ENCODE peak calls at places on chromosomes 1 and 21, in five cellular contexts. Q is cardiac muscle cell, V is IMR-90, C is lung, G is left ventricle myocardium inferior. O is an unnamed sample. For H3K4me1, the result is how much of the 10 kb centered on the place peaks cover.

GRCh38 chr1:46131093-46131492 is 1.3 kb downstream of the PIK3R3 start:
- DNase-seq in Q (no peak), V (peak), C (no peak), G (no peak), O (no peak)

GRCh38 chr1:59568158-59568935 is 246.4 kb upstream of the HOOK1 start:
- DNase-seq in V (peak), C (no peak), Q (peak), G (no peak), O (no peak)

GRCh38 chr1:22364326-22364650 is 87.4 kb upstream of the ZBTB40 start:
- DNase-seq in Q (no peak), C (no peak), G (no peak), V (no peak), O (no peak)

GRCh38 chr1:184419734-184420161 is 32.9 kb downstream of the C1orf21 start:
- DNase-seq in Q (peak), V (peak), G (no peak), C (no peak), O (no peak)

GRCh38 chr1:8096105-8097011 is 70.2 kb upstream of the ERRFI1 start:
- DNase-seq in C (no peak), V (peak), G (no peak), Q (peak), O (no peak)

GRCh38 chr21:29342394-29342957 is 43.8 kb downstream of the BACH1 start:
- DNase-seq in V (peak), Q (peak), C (no peak), G (peak), O (peak)

GRCh38 chr1:107926436-107927080 is 38.4 kb downstream of the VAV3 start:
- DNase-seq in G (no peak), C (no peak), V (no peak), Q (peak), O (no peak)

GRCh38 chr1:75643460-75643859 is 32.5 kb upstream of the SLC44A5 start:
- DNase-seq in C (no peak), V (no peak), Q (peak), G (no peak), O (no peak)

GRCh38 chr21:45331521-45332257 is 44.0 kb upstream of the POFUT2 start:
- DNase-seq in V (no peak), C (no peak), G (peak), Q (no peak), O (peak)

GRCh38 chr1:73100216-73100615 is 817.9 kb upstream of the NEGR1 start:
- DNase-seq in V (no peak), C (no peak), Q (no peak), G (no peak), O (no peak)

GRCh38 chr1:86416343-86416742 is 7.6 kb upstream of the CLCA2 start:
- DNase-seq in G (no peak), Q (no peak), C (no peak), V (no peak), O (no peak)

GRCh38 chr1:203287896-203288295 is 17.4 kb upstream of the BTG2 start:
- DNase-seq in V (no peak), G (no peak), C (no peak), Q (no peak), O (no peak)
- H3K4me3 ChIP-seq in V (no peak), G (no peak), C (no peak), Q (no peak), O (no peak)

DNA sequence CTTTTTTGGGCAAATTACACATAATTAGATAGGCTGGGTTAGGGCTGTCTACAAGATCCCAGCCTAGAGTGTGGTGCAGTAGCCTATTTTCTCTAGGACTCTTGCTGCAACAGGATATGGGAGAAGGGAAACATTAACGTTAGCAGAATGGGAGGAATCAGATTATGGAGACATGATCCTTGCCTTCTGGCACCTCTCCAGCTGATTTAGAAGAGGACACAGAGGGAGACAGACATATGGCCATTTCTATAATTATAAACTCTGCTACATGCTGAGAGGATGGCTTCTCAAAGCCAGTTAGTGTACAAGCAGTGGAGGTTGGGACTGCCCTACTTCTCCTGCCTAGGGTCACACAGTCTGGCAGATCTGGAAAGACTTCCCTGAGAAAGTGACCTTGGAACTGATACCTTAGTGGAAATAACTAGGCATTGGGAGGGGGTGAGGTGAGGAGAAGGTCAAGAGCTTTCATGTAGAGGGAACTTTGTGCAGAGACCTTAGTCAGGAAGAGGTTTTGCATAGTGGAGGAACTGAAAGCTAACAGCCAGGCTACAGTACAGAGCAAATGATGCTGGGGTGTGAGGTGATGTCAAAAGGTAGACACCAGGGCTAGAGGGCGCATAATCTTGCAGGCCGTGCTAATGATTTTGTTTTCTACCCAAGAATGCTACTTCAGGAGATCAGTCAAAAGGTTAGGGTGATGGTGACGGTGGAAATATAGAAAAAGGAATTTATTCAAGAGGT is 1.2 kb upstream of the CD1D start:
- DNase-seq in C (no peak), Q (no peak), G (no peak), V (no peak), O (no peak)
- H3K4me1 ChIP-seq in C (under half), Q (under half), G (under half), V (under half), O (under half)

GRCh38 chr1:156387899-156388813 is 19.1 kb downstream of the RHBG start:
- DNase-seq in Q (peak), C (no peak), V (no peak), G (no peak), O (no peak)

GRCh38 chr1:156386949-156387898 is 18.2 kb downstream of the RHBG start:
- DNase-seq in G (no peak), C (no peak), Q (no peak), V (no peak), O (no peak)

GRCh38 chr1:156389311-156389710 is 20.3 kb downstream of the RHBG start:
- DNase-seq in V (no peak), Q (no peak), C (no peak), G (no peak), O (no peak)

GRCh38 chr1:156390409-156391144 is 21.6 kb downstream of the RHBG start:
- DNase-seq in V (no peak), C (no peak), G (no peak), Q (no peak), O (no peak)

GRCh38 chr1:156388814-156389137 is 19.8 kb downstream of the RHBG start:
- DNase-seq in V (no peak), C (no peak), G (no peak), Q (no peak), O (no peak)
- H3K4me3 ChIP-seq in V (no peak), C (no peak), G (peak), Q (no peak), O (no peak)

DNA sequence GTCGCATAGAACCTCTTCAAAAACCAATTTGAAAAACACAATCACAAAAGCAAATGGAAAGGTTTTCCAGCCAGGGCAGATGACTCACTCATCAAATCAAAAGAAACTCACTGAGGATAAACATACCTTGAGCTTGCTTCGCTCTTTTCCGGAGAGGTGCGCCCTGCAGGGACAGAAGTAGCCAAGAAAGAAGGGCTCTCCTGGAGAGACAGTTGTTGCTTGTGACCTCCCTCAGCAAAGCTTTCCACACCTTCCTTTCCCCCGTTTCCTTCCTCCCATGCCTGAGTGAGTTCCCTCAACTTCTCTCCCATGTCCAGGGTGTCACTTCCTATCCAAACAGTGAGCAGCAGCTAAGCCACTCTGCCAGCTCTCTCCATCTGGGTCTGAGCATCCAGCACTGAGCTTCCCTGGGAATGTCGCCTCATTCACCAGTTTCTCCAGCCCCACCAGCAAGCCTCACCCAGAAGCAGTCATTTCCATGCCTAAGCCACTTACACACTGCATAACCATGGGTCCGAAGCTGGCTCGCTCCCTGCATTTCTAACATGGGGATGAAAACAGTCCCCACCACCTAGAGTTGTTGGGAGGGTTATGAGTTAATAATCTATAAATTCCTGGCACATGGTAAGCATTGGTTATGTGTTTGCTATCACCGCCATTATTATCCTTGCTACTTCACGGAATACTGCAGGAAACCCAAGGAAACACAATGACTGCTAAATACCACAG is 75.0 kb downstream of the PTPN14 start:
- DNase-seq in G (no peak), Q (no peak), V (no peak), C (no peak), O (no peak)
- H3K4me1 ChIP-seq in G (under half), Q (under half), V (under half), C (under half), O (under half)

DNA sequence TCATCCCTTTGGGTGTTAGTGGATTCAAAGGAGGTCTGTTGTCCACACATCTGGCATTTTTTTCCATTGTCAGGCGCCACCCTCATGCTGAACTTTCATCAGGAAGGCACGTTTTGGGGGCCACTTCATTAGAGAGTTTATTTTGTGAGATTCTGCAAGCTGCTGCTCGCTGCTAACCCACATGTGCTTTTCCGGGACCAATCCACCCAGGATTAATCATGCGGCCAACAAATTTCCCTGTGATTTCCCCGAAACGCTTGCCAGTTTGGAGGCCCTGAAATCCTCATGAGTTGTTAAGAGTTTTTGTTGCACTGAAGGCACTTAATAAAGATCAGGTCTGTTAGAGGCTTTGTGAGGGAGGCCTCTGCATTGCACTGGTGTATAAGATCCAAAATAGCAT is 2.4 kb downstream of the PDPN start:
- DNase-seq in V (no peak), C (no peak), G (no peak), Q (no peak), O (no peak)
- H3K4me3 ChIP-seq in V (no peak), C (no peak), G (no peak), Q (no peak), O (no peak)

DNA sequence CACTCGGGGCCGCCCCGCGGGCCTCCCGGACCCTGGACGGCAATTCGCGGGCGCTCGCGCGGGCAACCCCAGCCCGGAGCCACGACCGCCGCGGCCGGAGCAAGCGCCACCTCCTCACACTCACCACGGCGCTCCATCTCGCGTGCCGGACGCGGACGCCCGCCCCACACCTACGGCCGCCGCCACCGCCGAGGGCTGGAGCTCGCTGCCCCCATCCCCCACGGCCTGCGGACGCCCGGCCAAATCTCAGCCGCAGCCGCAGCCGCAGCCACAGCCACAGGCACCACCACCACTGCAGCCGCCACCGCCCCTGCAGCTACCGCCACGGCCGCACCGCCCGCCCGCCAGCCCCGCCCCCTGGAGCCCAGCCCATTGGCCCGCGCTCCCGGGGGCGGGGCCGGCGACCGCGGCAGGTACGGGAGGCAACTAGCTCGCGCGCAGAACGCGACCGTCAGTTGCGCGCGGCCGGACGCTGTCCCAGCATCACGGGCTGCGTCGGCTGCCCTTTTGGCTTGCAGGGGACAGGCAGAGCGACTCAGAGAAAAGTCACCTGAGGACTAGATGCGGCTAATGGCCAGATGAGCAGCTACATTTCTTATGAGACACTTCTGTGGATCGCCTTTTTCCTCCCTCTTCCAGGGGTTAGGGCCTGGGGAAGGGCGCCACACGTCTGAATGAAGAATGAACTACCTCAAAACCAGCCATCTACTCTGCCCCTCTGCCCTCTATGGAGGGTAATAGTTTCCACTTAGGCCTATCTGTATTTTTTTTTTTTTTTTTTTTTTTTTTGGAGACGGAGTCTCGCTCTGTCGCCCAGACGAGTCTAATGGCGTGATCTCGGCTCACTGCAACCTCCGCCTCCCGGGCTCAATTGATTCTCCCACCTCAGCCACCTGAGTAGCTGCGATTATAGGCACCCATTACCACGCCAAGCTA is at the start of gene ARHGAP29:
- DNase-seq in V (peak), C (peak), G (peak), Q (peak), O (peak)
- H3K4me1 ChIP-seq in V (under half), C (under half), G (half or more), Q (under half), O (under half)

GRCh38 chr1:66335859-66336640 is 197.9 kb upstream of the SGIP1 start:
- DNase-seq in Q (peak), G (peak), V (peak), C (peak), O (peak)
- H3K4me3 ChIP-seq in Q (no peak), G (peak), V (peak), C (no peak), O (no peak)

GRCh38 chr1:217344712-217345111 is 286.2 kb downstream of the GPATCH2 start:
- DNase-seq in V (no peak), Q (no peak), C (no peak), G (no peak), O (no peak)
- H3K4me1 ChIP-seq in V (under half), Q (under half), C (under half), G (under half), O (under half)

DNA sequence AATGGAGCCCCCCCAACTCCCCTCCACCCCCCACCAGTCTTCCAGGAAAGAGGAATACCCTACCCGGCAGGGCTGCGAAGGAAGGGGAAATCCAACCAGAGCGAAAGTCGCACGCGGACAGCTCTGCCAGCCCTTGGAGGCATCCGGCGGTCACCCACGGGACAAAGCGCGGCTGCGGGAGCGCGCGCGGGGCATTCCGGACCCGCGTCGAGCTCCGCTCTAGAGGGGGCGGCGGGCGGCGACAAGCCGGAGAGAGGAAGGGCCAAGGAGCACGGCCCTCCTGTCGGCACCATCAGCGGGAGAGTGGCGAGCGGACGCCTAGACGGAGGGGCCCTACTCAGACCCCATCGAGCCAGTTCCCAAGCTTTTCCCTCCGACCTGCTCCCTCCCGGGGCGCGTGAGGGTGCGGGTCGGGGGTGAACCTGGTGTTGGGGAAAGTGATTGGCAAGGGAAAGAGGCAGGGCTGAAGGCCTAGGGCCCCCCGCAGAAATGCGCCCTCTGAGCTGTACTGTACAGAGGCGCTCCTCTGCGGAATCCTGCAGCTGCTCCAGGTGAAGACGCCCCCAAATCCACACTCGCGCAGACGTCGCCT is 432 bp upstream of the RASSF5 start:
- DNase-seq in Q (peak), V (no peak), G (no peak), C (no peak), O (peak)
- H3K4me3 ChIP-seq in Q (peak), V (peak), G (peak), C (peak), O (peak)

GRCh38 chr1:113946112-113946511 is 17.0 kb downstream of the HIPK1 start:
- DNase-seq in G (no peak), Q (no peak), V (no peak), C (no peak), O (no peak)
- H3K4me1 ChIP-seq in G (under half), Q (under half), V (under half), C (under half), O (under half)